ENCODE peak calls at places on chromosomes 6 and 20, in ten cellular contexts. P is epithelial cell of proximal tubule; W is midbrain; R is NCI-H2081 treated with DMSO at 0.1 percent for 48 hours; S is stimulated activated naive CD8-positive, alpha-beta T cell treated with anti-CD3 and anti-CD28 coated beads, Interleukin-15, amount 100 ng/mL, for 72 hours; A is stimulated activated CD8-positive, alpha-beta memory T cell treated with anti-CD3 and anti-CD28 coated beads, Interleukin-4, amount 100 ng/mL, for 24 hours; O is DMS 273 treated with DMSO at 0.1 percent for 48 hours; C is right cardiac atrium; V is cardiac fibroblast; M is GM23248. Y is an unnamed sample.

GRCh38 chr6:109963598-109964170 is 14.4 kb upstream of the GPR6 start:
- DNase-seq in P (no peak), W (no peak), R (no peak), S (no peak), A (no peak), O (no peak), C (no peak), V (no peak), M (peak), Y (no peak)

GRCh38 chr6:138538390-138539031 is 39.2 kb upstream of the NHSL1 start:
- DNase-seq in P (no peak), W (no peak), R (no peak), S (no peak), A (no peak), O (no peak), C (peak), V (peak), M (peak), Y (no peak)

GRCh38 chr6:139323511-139324445 is 32.0 kb upstream of the TXLNB start:
- DNase-seq in P (no peak), W (no peak), R (no peak), S (peak), A (peak), O (peak), C (peak), V (peak), M (peak), Y (peak)

GRCh38 chr6:149130093-149130872 is 187.2 kb upstream of the TAB2 start:
- DNase-seq in P (no peak), W (no peak), R (no peak), S (no peak), A (no peak), O (no peak), C (no peak), V (no peak), M (peak), Y (no peak)

GRCh38 chr6:4957521-4958231 is 46.2 kb downstream of the RPP40 start:
- DNase-seq in P (no peak), W (no peak), R (no peak), S (no peak), A (no peak), O (no peak), C (no peak), V (peak), M (peak), Y (no peak)

GRCh38 chr6:137705166-137706064 is 161.6 kb upstream of the TNFAIP3 start:
- DNase-seq in P (no peak), W (peak), R (no peak), S (peak), A (peak), O (peak), C (peak), V (peak), M (peak), Y (peak)

GRCh38 chr6:28252507-28252975 is 472 bp upstream of the ZKSCAN4 start:
- DNase-seq in P (no peak), W (no peak), R (no peak), S (no peak), A (no peak), O (no peak), C (no peak), V (no peak), M (no peak), Y (no peak)

GRCh38 chr6:30443657-30444450 is 45.5 kb upstream of the HLA-E start:
- DNase-seq in P (no peak), W (no peak), R (no peak), S (no peak), A (no peak), O (no peak), C (no peak), V (no peak), M (peak), Y (no peak)

GRCh38 chr6:13217206-13217905 is 111.0 kb downstream of the TBC1D7 start:
- DNase-seq in P (no peak), W (no peak), R (no peak), S (no peak), A (no peak), O (no peak), C (no peak), V (peak), M (peak), Y (no peak)

GRCh38 chr20:44073675-44074071 is 113.3 kb downstream of the JPH2 start:
- DNase-seq in P (no peak), W (no peak), R (no peak), S (no peak), A (no peak), O (no peak), C (no peak), V (no peak), M (no peak), Y (no peak)

GRCh38 chr6:17998442-17998841 is 11.0 kb upstream of the KIF13A start:
- DNase-seq in P (no peak), W (no peak), R (no peak), S (no peak), A (no peak), O (no peak), C (no peak), V (peak), M (peak), Y (no peak)

GRCh38 chr6:87909849-87910248 is 137.8 kb upstream of the SPACA1 start:
- DNase-seq in P (peak), W (no peak), R (no peak), S (peak), A (peak), O (no peak), C (no peak), V (peak), M (peak), Y (no peak)

GRCh38 chr20:48722737-48723191 is 105.0 kb downstream of the PREX1 start:
- DNase-seq in P (no peak), W (no peak), R (no peak), S (peak), A (no peak), O (no peak), C (no peak), V (peak), M (peak), Y (peak)

GRCh38 chr6:69647726-69648125 is 149.1 kb downstream of the LMBRD1 start:
- DNase-seq in P (no peak), W (no peak), R (no peak), S (no peak), A (no peak), O (no peak), C (no peak), V (peak), M (no peak), Y (no peak)

GRCh38 chr6:30793521-30794194 is 49.3 kb upstream of the IER3 start:
- DNase-seq in P (no peak), W (no peak), R (no peak), S (no peak), A (no peak), O (no peak), C (no peak), V (peak), M (peak), Y (peak)